ENCODE peak calls at places on chromosomes 4 and X, in five cellular contexts. H is NAMALWA; N is posterior vena cava; W is neural progenitor cell; G is stimulated activated naive B cell treated with anti-CD40 and anti-IgM and Interleukin-4, amounts not matched to agents 10 μg/mL and 1 μg/mL and 100 μg/mL, for 72 hours. U is an unnamed sample.

GRCh38 chr4:8830056-8830455 is 41.6 kb downstream of the HMX1 start:
- DNase-seq in H (no peak), N (peak), W (no peak), G (no peak), U (peak)

GRCh38 chrX:65874765-65875164 is 165.1 kb downstream of the VSIG4 start:
- DNase-seq in H (no peak), G (no peak), W (no peak), N (no peak), U (no peak)

GRCh38 chr4:2461246-2461960 is 7.5 kb upstream of the RNF4 start:
- DNase-seq in H (no peak), G (no peak), N (peak), W (no peak), U (peak)

GRCh38 chrX:142089193-142089592 is 115.9 kb downstream of the MAGEC2 start:
- DNase-seq in W (no peak), G (no peak), N (no peak), H (peak), U (no peak)

GRCh38 chr4:113537183-113537977 is 224.2 kb downstream of the CAMK2D start:
- DNase-seq in N (no peak), W (no peak), H (no peak), G (no peak), U (no peak)

GRCh38 chr4:55499495-55499894 is 47.2 kb downstream of the CLOCK start:
- DNase-seq in N (no peak), W (peak), G (no peak), H (no peak), U (no peak)

GRCh38 chrX:40105016-40105790 is 7.4 kb upstream of the BCOR start:
- DNase-seq in N (no peak), W (peak), G (no peak), H (peak), U (peak)

GRCh38 chrX:111387470-111387869 is 24.5 kb downstream of the DCX start:
- DNase-seq in H (no peak), N (no peak), W (peak), G (no peak), U (no peak)

GRCh38 chr4:41427306-41427882 is 110.6 kb upstream of the LIMCH1 start:
- DNase-seq in N (no peak), H (no peak), G (no peak), W (no peak), U (peak)

GRCh38 chrX:47629419-47630210 is at the start of gene CFP:
- DNase-seq in G (no peak), H (no peak), W (no peak), N (no peak), U (no peak)

GRCh38 chr4:3107271-3108185 is 33.0 kb downstream of the HTT start:
- DNase-seq in G (no peak), W (no peak), H (no peak), N (no peak), U (no peak)

GRCh38 chr4:40986375-40986774 is 228.0 kb downstream of the APBB2 start:
- DNase-seq in H (no peak), N (no peak), G (no peak), W (no peak), U (no peak)

GRCh38 chr4:168864831-168865541 is 145.1 kb downstream of the CBR4 start:
- DNase-seq in W (no peak), G (no peak), H (no peak), N (no peak), U (peak)

GRCh38 chr4:180967936-180968335 is 1275.3 kb upstream of the TENM3 start:
- DNase-seq in N (no peak), H (no peak), W (no peak), G (no peak), U (no peak)

GRCh38 chr4:151239608-151240007 is 37.4 kb upstream of the PRSS48 start:
- DNase-seq in H (no peak), G (no peak), N (no peak), W (no peak), U (no peak)

GRCh38 chrX:1584237-1585011 is 7.0 kb upstream of the AKAP17A start:
- DNase-seq in G (no peak), H (no peak), N (peak), W (no peak), U (no peak)

GRCh38 chr4:98468744-98469143 is 189.7 kb downstream of the TSPAN5 start:
- DNase-seq in H (no peak), W (peak), G (no peak), N (no peak), U (no peak)

GRCh38 chr4:52693492-52693891 is 34.4 kb upstream of the USP46 start:
- DNase-seq in G (no peak), W (no peak), H (no peak), N (no peak), U (no peak)

GRCh38 chr4:183639291-183639690 is 19.7 kb downstream of the RWDD4 start:
- DNase-seq in H (no peak), N (no peak), W (no peak), G (no peak), U (no peak)

U was measured in kidney.